ENCODE peak calls at places on chromosomes 13 and 19, in five cellular contexts. D, J, X, R and Y are unnamed samples.
A peak's percentile ranks its signal among the peaks of the same experiment; 100 is the strongest.

GRCh38 chr13:30805132-30805537 is 69.8 kb downstream of the ALOX5AP start:
- ATAC-seq in X (no peak), R (no peak), J (no peak), D (no peak), Y (no peak)

GRCh38 chr19:43781630-43782310 is 997 bp upstream of the KCNN4 start:
- ATAC-seq in D (no peak), X (no peak), J (peak; percentile 74), R (no peak), Y (no peak)

GRCh38 chr19:55255618-55256423 is 3.0 kb downstream of the PPP6R1 start:
- ATAC-seq in X (no peak), J (peak; percentile 47), R (no peak), D (no peak), Y (no peak)

GRCh38 chr19:39544201-39544903 is 4.4 kb upstream of the EID2 start:
- ATAC-seq in R (no peak), J (no peak), X (no peak), D (no peak), Y (no peak)

GRCh38 chr13:43687038-43687437 is 99.7 kb downstream of the ENOX1 start:
- ATAC-seq in D (no peak), J (no peak), X (no peak), R (no peak), Y (no peak)

GRCh38 chr13:95301947-95302386 is 716 bp upstream of the ABCC4 start:
- ATAC-seq in X (no peak), R (peak; percentile 2), D (no peak), J (no peak), Y (peak; percentile 13)

GRCh38 chr19:6766357-6767080 is 716 bp downstream of the SH2D3A start:
- ATAC-seq in J (no peak), D (no peak), R (no peak), X (no peak), Y (no peak)

GRCh38 chr13:109680930-109681329 is 105.5 kb downstream of the IRS2 start:
- ATAC-seq in J (no peak), R (no peak), D (no peak), X (no peak), Y (no peak)

GRCh38 chr13:40444241-40444640 is 222.2 kb downstream of the FOXO1 start:
- ATAC-seq in J (no peak), X (no peak), D (no peak), R (no peak), Y (no peak)

GRCh38 chr13:94249512-94249911 is 230.0 kb downstream of the DCT start:
- ATAC-seq in D (no peak), R (no peak), X (no peak), J (no peak), Y (no peak)